ENCODE peak calls at places on chromosomes 13 and 19, in six cellular contexts. R, M, S, Y, A and F are unnamed samples.

GRCh38 chr19:30374791-30375650 is 2.8 kb downstream of the ZNF536 start:
- DNase-seq in A (no peak), S (no peak), R (no peak), Y (no peak), M (no peak), F (no peak)

GRCh38 chr13:44680746-44681355 is 104.7 kb upstream of the TSC22D1 start:
- DNase-seq in R (no peak), M (no peak), Y (no peak), A (no peak), S (no peak), F (no peak)

GRCh38 chr13:71964491-71965108 is 97.6 kb upstream of the DACH1 start:
- DNase-seq in A (no peak), M (no peak), R (no peak), Y (no peak), S (peak; percentile 1), F (no peak)

GRCh38 chr19:15265849-15266248 is 33.6 kb upstream of the EPHX3 start:
- DNase-seq in Y (peak; percentile 79), R (peak; percentile 66), M (peak; percentile 92), A (no peak), S (peak; percentile 96), F (peak; percentile 91)

GRCh38 chr13:113551081-113552000 is 33.2 kb upstream of the TFDP1 start:
- DNase-seq in R (peak; percentile 7), Y (peak; percentile 8), A (no peak), M (no peak), S (no peak), F (no peak)

GRCh38 chr13:48493076-48493765 is 39.7 kb downstream of the RCBTB2 start:
- DNase-seq in A (peak; percentile 22), S (no peak), R (no peak), M (no peak), Y (no peak), F (no peak)

GRCh38 chr19:42295831-42296525 is 6.0 kb upstream of the PRR19 start:
- DNase-seq in R (peak; percentile 93), A (peak; percentile 92), M (peak; percentile 89), S (peak; percentile 63), Y (peak; percentile 86), F (no peak)

GRCh38 chr19:17722655-17723240 is 3.5 kb downstream of the MAP1S start:
- DNase-seq in R (no peak), A (no peak), M (no peak), Y (no peak), S (no peak), F (no peak)

GRCh38 chr19:29031216-29031615 is 181.7 kb downstream of the UQCRFS1 start:
- DNase-seq in A (no peak), M (no peak), Y (no peak), S (no peak), R (no peak), F (no peak)

GRCh38 chr13:48733739-48734329 is 80.1 kb downstream of the CYSLTR2 start:
- DNase-seq in M (no peak), R (no peak), S (peak; percentile 61), A (no peak), Y (no peak), F (no peak)

GRCh38 chr19:6733338-6734095 is 3.9 kb downstream of the GPR108 start:
- DNase-seq in Y (peak; percentile 45), A (no peak), R (no peak), S (no peak), M (no peak), F (no peak)

GRCh38 chr13:67803118-67803517 is 573.0 kb upstream of the PCDH9 start:
- DNase-seq in A (no peak), M (no peak), R (no peak), Y (no peak), S (no peak), F (no peak)

GRCh38 chr19:49073514-49074378 is 1.2 kb upstream of the KCNA7 start:
- DNase-seq in S (peak; percentile 45), Y (no peak), A (no peak), M (no peak), R (no peak), F (no peak)

GRCh38 chr19:40633207-40633606 is 32.0 kb downstream of the LTBP4 start:
- DNase-seq in S (peak; percentile 51), Y (no peak), M (no peak), A (no peak), R (no peak), F (no peak)

GRCh38 chr13:29886446-29886845 is 36.0 kb upstream of the UBL3 start:
- DNase-seq in Y (no peak), R (no peak), S (no peak), M (no peak), A (no peak), F (no peak)

GRCh38 chr13:19940106-19940505 is 18.4 kb upstream of the ZMYM2 start:
- DNase-seq in A (no peak), Y (no peak), S (no peak), R (no peak), M (no peak), F (no peak)

GRCh38 chr19:308471-309205 is 17.4 kb upstream of the PLPP2 start:
- DNase-seq in A (no peak), R (no peak), M (no peak), Y (no peak), S (no peak), F (no peak)

GRCh38 chr13:61838568-61838967 is 422.9 kb upstream of the PCDH20 start:
- DNase-seq in M (no peak), A (no peak), Y (no peak), R (no peak), S (no peak), F (no peak)

GRCh38 chr19:55455576-55456235 is 5.7 kb downstream of the ISOC2 start:
- DNase-seq in A (no peak), S (no peak), Y (no peak), R (no peak), M (no peak), F (no peak)

GRCh38 chr19:46206176-46206575 is 23.4 kb upstream of the IGFL1 start:
- DNase-seq in A (no peak), S (peak; percentile 49), M (no peak), R (no peak), Y (no peak), F (no peak)

GRCh38 chr13:110746443-110746842 is 32.9 kb downstream of the ING1 start:
- DNase-seq in Y (no peak), A (no peak), R (no peak), S (peak; percentile 7), M (no peak), F (no peak)

GRCh38 chr13:27005556-27005955 is 166.1 kb downstream of the USP12 start:
- DNase-seq in Y (no peak), S (no peak), M (no peak), A (no peak), R (no peak), F (no peak)

GRCh38 chr13:50152655-50153309 is 137.5 kb downstream of the KCNRG start:
- DNase-seq in Y (no peak), M (no peak), S (peak; percentile 37), A (no peak), R (no peak), F (no peak)

GRCh38 chr13:81493144-81493543 is 1152.2 kb upstream of the SPRY2 start:
- DNase-seq in A (no peak), R (no peak), Y (no peak), S (no peak), M (no peak), F (no peak)

GRCh38 chr13:112558696-112559418 is 29.1 kb downstream of the TUBGCP3 start:
- DNase-seq in A (no peak), S (no peak), R (no peak), Y (no peak), M (no peak), F (no peak)

GRCh38 chr19:46357846-46358583 is 11.1 kb downstream of the PPP5C start:
- DNase-seq in M (no peak), Y (no peak), S (peak; percentile 18), R (no peak), A (no peak), F (no peak)

GRCh38 chr19:45640849-45641273 is 1.7 kb upstream of the EML2 start:
- DNase-seq in R (peak; percentile 68), S (no peak), Y (peak; percentile 53), A (peak; percentile 26), M (no peak), F (no peak)

GRCh38 chr13:30880756-30881155 is 25.3 kb upstream of the MEDAG start:
- DNase-seq in A (no peak), S (peak; percentile 88), M (no peak), Y (no peak), R (no peak), F (peak; percentile 84)